ENCODE peak calls at places on chromosomes 16 and 17, in ten cellular contexts. N, J, W, P, M, B, R, Q, O and H are unnamed samples.
A peak's percentile ranks its signal among the peaks of the same experiment; 100 is the strongest.

GRCh38 chr16:80556481-80556880 is 15.7 kb downstream of the DYNLRB2 start:
- DNase-seq in Q (no peak), P (no peak), M (no peak), W (no peak), B (no peak), R (no peak), O (no peak), J (no peak), N (no peak), H (no peak)

GRCh38 chr17:38676706-38677504 is 2.1 kb upstream of the EPOP start:
- DNase-seq in W (peak; percentile 91), P (peak; percentile 87), J (peak; percentile 89), M (peak; percentile 81), Q (peak; percentile 69), B (peak; percentile 91), O (peak; percentile 91), N (peak; percentile 91), R (peak; percentile 75), H (peak; percentile 73)

GRCh38 chr17:76966486-76967181 is 98.4 kb downstream of the MGAT5B start:
- DNase-seq in N (no peak), M (no peak), B (no peak), J (no peak), R (no peak), P (no peak), Q (no peak), W (no peak), O (no peak), H (no peak)

GRCh38 chr17:4497101-4497824 is 1.4 kb upstream of the SPNS2 start:
- DNase-seq in J (no peak), R (no peak), W (no peak), B (no peak), P (no peak), O (no peak), N (no peak), M (no peak), Q (no peak), H (no peak)

GRCh38 chr16:1906846-1907165 is 11.4 kb downstream of the HS3ST6 start:
- DNase-seq in P (no peak), R (no peak), Q (no peak), M (no peak), O (no peak), B (no peak), W (no peak), J (no peak), N (no peak), H (no peak)

GRCh38 chr17:31854672-31855071 is 4.4 kb downstream of the COPRS start:
- DNase-seq in R (no peak), J (no peak), O (no peak), Q (no peak), W (no peak), M (no peak), N (no peak), P (no peak), B (no peak), H (no peak)

GRCh38 chr17:72937687-72938086 is 154.8 kb downstream of the SLC39A11 start:
- DNase-seq in Q (no peak), O (no peak), P (no peak), M (no peak), J (no peak), R (no peak), N (no peak), B (no peak), W (no peak), H (no peak)

GRCh38 chr17:71765437-71765836 is 355.4 kb upstream of the SOX9 start:
- DNase-seq in N (no peak), W (no peak), B (no peak), P (peak; percentile 9), M (no peak), Q (no peak), O (no peak), R (no peak), J (no peak), H (no peak)

GRCh38 chr17:60604686-60605334 is 4.8 kb downstream of the PPM1D start:
- DNase-seq in R (no peak), N (no peak), J (no peak), B (no peak), M (peak; percentile 29), P (no peak), W (no peak), O (no peak), Q (no peak), H (no peak)

GRCh38 chr17:17749921-17750320 is 68.7 kb downstream of the RAI1 start:
- DNase-seq in B (peak; percentile 96), W (no peak), R (no peak), P (peak; percentile 47), J (peak; percentile 70), Q (no peak), N (peak; percentile 69), M (peak; percentile 42), O (no peak), H (no peak)

GRCh38 chr16:28140788-28141618 is 70.8 kb downstream of the XPO6 start:
- DNase-seq in M (no peak), J (peak; percentile 85), R (no peak), P (peak; percentile 37), Q (peak; percentile 22), N (no peak), B (peak; percentile 24), W (no peak), O (no peak), H (peak; percentile 27)

GRCh38 chr17:74430706-74431567 is 951 bp upstream of the GPRC5C start:
- DNase-seq in J (peak; percentile 84), M (peak; percentile 40), R (peak; percentile 92), Q (peak; percentile 67), P (peak; percentile 84), W (no peak), O (peak; percentile 81), B (peak; percentile 80), N (peak; percentile 71), H (no peak)

GRCh38 chr16:88552815-88553214 is 17.4 kb upstream of the ZC3H18 start:
- DNase-seq in M (no peak), P (peak; percentile 60), O (no peak), N (no peak), W (no peak), Q (no peak), R (no peak), J (no peak), B (no peak), H (no peak)

GRCh38 chr17:31250229-31250628 is 46.8 kb downstream of the OMG start:
- DNase-seq in M (no peak), J (no peak), Q (peak; percentile 11), P (no peak), N (no peak), O (no peak), B (no peak), R (no peak), W (no peak), H (peak; percentile 7)

GRCh38 chr16:11315499-11315898 is 29.8 kb upstream of the RMI2 start:
- DNase-seq in O (no peak), J (no peak), N (no peak), W (no peak), B (peak; percentile 100), Q (no peak), R (no peak), M (no peak), P (no peak), H (no peak)

GRCh38 chr16:22092143-22092933 is at the start of gene VWA3A:
- DNase-seq in P (no peak), O (no peak), B (peak; percentile 80), R (no peak), N (no peak), Q (no peak), M (no peak), J (no peak), W (no peak), H (no peak)

DNA sequence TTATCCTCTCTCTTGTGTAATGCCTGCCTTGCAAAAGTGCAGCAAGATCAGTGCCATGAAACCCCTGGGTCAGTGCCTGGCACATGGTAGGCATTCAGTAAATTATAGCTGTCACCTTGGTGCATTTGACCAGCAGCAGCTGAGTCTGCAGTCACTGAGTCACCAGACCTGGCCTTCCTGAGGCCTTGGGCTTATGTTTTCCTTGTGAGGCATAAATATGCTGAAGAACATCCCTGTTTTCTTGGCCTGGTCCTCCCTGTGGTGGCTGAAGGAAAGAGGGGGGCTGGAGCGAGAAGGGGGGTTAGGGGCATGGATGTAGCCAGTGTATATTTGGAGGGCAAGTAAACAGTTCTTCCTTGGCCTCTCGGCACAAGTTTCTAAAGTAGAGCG is 26.4 kb downstream of the EPN2 start:
- DNase-seq in N (no peak), Q (no peak), R (no peak), B (no peak), J (no peak), M (no peak), O (peak; percentile 8), W (no peak), P (no peak), H (no peak)
- TF ChIP-seq POLR2AphosphoS5 in N (no peak), Q (no peak), R (peak; percentile 58), B (no peak), J (no peak), M (no peak), O (no peak), W (no peak), P (peak; percentile 49), H (no peak)

GRCh38 chr17:35866356-35866950 is 2.2 kb downstream of the HEATR9 start:
- DNase-seq in Q (no peak), O (no peak), R (no peak), J (no peak), M (no peak), W (no peak), P (no peak), N (no peak), B (no peak), H (no peak)
- TF ChIP-seq POLR2AphosphoS5 in Q (no peak), O (no peak), R (peak; percentile 23), J (no peak), M (no peak), W (no peak), P (no peak), N (no peak), B (no peak), H (no peak)

GRCh38 chr17:40014375-40014980 is 762 bp upstream of the CSF3 start:
- DNase-seq in N (no peak), O (no peak), R (no peak), W (no peak), Q (no peak), J (peak; percentile 44), M (no peak), B (no peak), P (no peak), H (no peak)
- TF ChIP-seq POLR2AphosphoS5 in N (no peak), O (no peak), R (no peak), W (no peak), Q (no peak), J (peak; percentile 44), M (no peak), B (no peak), P (no peak), H (no peak)

DNA sequence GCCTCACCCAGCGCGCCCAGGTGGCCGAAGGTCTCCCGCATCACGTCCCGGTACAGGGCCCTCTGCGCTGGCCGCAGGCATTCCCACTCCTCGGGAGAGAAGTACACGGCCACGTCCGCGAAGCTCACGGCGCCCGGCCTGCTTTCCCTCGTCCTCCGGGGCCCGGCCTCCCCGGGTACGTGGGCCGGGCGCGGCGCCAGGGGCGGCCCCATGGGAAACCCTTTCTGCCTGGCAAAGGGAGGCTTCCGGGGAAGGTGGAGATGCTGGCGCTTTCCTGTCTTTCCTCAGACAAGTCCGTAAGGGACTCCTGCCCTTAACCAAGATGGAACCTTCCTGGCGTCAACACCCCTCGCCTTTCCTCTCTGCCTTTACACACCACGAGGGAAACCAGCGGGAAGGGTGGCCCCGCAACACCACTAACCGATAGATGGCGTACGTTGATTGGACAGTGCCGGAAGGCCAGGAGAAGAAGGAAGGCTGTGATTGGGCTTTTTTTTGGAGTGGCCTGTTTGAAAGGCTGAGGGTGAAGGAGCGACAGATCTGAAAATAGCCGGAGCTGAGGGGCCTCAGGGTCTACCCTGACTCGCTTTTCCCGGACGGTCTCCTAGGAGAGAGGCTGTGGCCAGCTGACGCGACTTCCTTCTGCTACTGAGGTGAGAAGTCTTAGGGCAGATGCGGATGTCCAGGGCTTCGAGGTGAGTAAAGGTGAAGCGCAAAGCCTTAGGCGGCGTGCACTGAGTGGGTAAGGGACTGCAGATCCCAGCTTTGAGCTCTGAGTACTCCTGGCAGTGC is at the start of gene ZNF785:
- DNase-seq in P (peak; percentile 97), B (peak; percentile 99), M (no peak), W (peak; percentile 98), Q (peak; percentile 96), O (peak; percentile 95), R (peak; percentile 98), J (peak; percentile 99), N (peak; percentile 99), H (peak; percentile 95)
- TF ChIP-seq POLR2AphosphoS5 in P (peak; percentile 52), B (peak; percentile 58), M (no peak), W (peak; percentile 95), Q (peak; percentile 41), O (peak; percentile 80), R (peak; percentile 100), J (peak; percentile 86), N (peak; percentile 58), H (no peak)